ENCODE peak calls at places on chromosomes 16 and 17, in nine cellular contexts. M is sigmoid colon, C is gastrocnemius medialis, V is endothelial cell of umbilical vein, R is Peyer's patch, O is breast epithelium, J is thyroid gland, Z is uterus, B is HCT116. S is an unnamed sample.

GRCh38 chr16:54210437-54211081 is 76.0 kb downstream of the IRX3 start:
- DNase-seq in M (peak; percentile 32), C (no peak), V (no peak), R (no peak), O (no peak), J (no peak), Z (no peak), B (no peak), S (peak; percentile 52)

GRCh38 chr17:57506253-57506911 is 238.7 kb downstream of the CCDC182 start:
- DNase-seq in M (no peak), C (no peak), V (no peak), R (no peak), O (no peak), J (no peak), Z (peak; percentile 36), B (no peak), S (no peak)

GRCh38 chr17:17487998-17488397 is 8.2 kb downstream of the RASD1 start:
- DNase-seq in M (no peak), C (no peak), V (no peak), R (no peak), O (no peak), J (no peak), Z (no peak), B (no peak), S (no peak)

GRCh38 chr16:55622930-55623561 is 32.7 kb upstream of the SLC6A2 start:
- DNase-seq in M (no peak), C (no peak), V (no peak), R (no peak), O (no peak), J (no peak), Z (no peak), B (peak; percentile 15), S (no peak)

GRCh38 chr17:60964160-60964559 is 286.5 kb downstream of the BCAS3 start:
- DNase-seq in M (no peak), C (no peak), V (no peak), R (no peak), O (no peak), J (no peak), Z (no peak), B (no peak), S (no peak)

GRCh38 chr17:75783069-75783783 is 1.4 kb upstream of the UNK start:
- DNase-seq in M (no peak), C (no peak), V (peak; percentile 80), R (no peak), O (no peak), J (no peak), Z (no peak), B (peak; percentile 80), S (no peak)

GRCh38 chr17:57954421-57955182 is 610 bp downstream of the CUEDC1 start:
- DNase-seq in M (peak; percentile 93), C (peak; percentile 79), V (peak; percentile 34), R (no peak), O (peak; percentile 70), J (peak; percentile 76), Z (peak; percentile 83), B (no peak), S (peak; percentile 70)

GRCh38 chr17:28047806-28048205 is 5.3 kb downstream of the NLK start:
- DNase-seq in M (no peak), C (no peak), V (no peak), R (no peak), O (no peak), J (no peak), Z (no peak), B (no peak), S (no peak)

GRCh38 chr16:51430716-51431369 is 279.8 kb upstream of the SALL1 start:
- DNase-seq in M (no peak), C (no peak), V (no peak), R (no peak), O (no peak), J (no peak), Z (no peak), B (no peak), S (no peak)

GRCh38 chr17:6681176-6681575 is 29.6 kb downstream of the C17orf100 start:
- DNase-seq in M (no peak), C (no peak), V (no peak), R (no peak), O (no peak), J (no peak), Z (no peak), B (no peak), S (no peak)

GRCh38 chr16:83336630-83337029 is 471.1 kb upstream of the HSBP1 start:
- DNase-seq in M (no peak), C (peak; percentile 19), V (peak; percentile 91), R (no peak), O (no peak), J (no peak), Z (no peak), B (no peak), S (no peak)

GRCh38 chr17:6524520-6524919 is 31.8 kb downstream of the PITPNM3 start:
- DNase-seq in M (no peak), C (no peak), V (no peak), R (no peak), O (no peak), J (no peak), Z (no peak), B (peak; percentile 37), S (no peak)

GRCh38 chr17:34736611-34737010 is 157.2 kb downstream of the TMEM132E start:
- DNase-seq in M (peak; percentile 41), C (no peak), V (no peak), R (no peak), O (no peak), J (no peak), Z (no peak), B (no peak), S (peak; percentile 56)

GRCh38 chr16:24721830-24722238 is 7.6 kb upstream of the TNRC6A start:
- DNase-seq in M (no peak), C (no peak), V (no peak), R (no peak), O (no peak), J (no peak), Z (no peak), B (no peak), S (no peak)

GRCh38 chr17:39674702-39675389 is 6.6 kb downstream of the PNMT start:
- DNase-seq in M (no peak), C (no peak), V (no peak), R (no peak), O (peak; percentile 90), J (peak; percentile 88), Z (no peak), B (no peak), S (no peak)

GRCh38 chr17:18105595-18105994 is 3.0 kb upstream of the MYO15A start:
- DNase-seq in M (no peak), C (no peak), V (no peak), R (no peak), O (no peak), J (no peak), Z (no peak), B (no peak), S (no peak)

GRCh38 chr17:20191066-20191465 is 181.9 kb downstream of the SPECC1 start:
- DNase-seq in M (no peak), C (no peak), V (no peak), R (no peak), O (no peak), J (no peak), Z (no peak), B (no peak), S (no peak)
- TF ChIP-seq POLR2A in M (no peak), C (no peak), V (no peak), R (no peak), O (no peak), J (no peak), Z (no peak), B (no peak), S (no peak)

GRCh38 chr16:73231969-73232554 is 184.1 kb upstream of the ZFHX3 start:
- DNase-seq in M (no peak), C (no peak), V (no peak), R (no peak), O (no peak), J (no peak), Z (peak; percentile 28), B (no peak), S (no peak)

GRCh38 chr16:73233423-73233762 is 185.5 kb upstream of the ZFHX3 start:
- DNase-seq in M (no peak), C (no peak), V (no peak), R (no peak), O (no peak), J (no peak), Z (no peak), B (no peak), S (no peak)

GRCh38 chr16:73230651-73231050 is 182.7 kb upstream of the ZFHX3 start:
- DNase-seq in M (no peak), C (no peak), V (no peak), R (no peak), O (no peak), J (no peak), Z (no peak), B (no peak), S (no peak)

GRCh38 chr16:73231379-73231778 is 183.5 kb upstream of the ZFHX3 start:
- DNase-seq in M (no peak), C (no peak), V (no peak), R (no peak), O (no peak), J (no peak), Z (no peak), B (no peak), S (no peak)

GRCh38 chr16:73232555-73233422 is 184.9 kb upstream of the ZFHX3 start:
- DNase-seq in M (peak; percentile 84), C (no peak), V (no peak), R (no peak), O (no peak), J (no peak), Z (peak; percentile 82), B (peak; percentile 36), S (no peak)
- H3K4me3 ChIP-seq in M (no peak overlapping the region), C (peak overlapping the region; percentile 47), V (no peak overlapping the region), R (no peak overlapping the region), O (no peak overlapping the region), J (no peak overlapping the region), Z (peak overlapping the region; percentile 10), B (peak overlapping the region; percentile 40), S (no peak overlapping the region)

DNA sequence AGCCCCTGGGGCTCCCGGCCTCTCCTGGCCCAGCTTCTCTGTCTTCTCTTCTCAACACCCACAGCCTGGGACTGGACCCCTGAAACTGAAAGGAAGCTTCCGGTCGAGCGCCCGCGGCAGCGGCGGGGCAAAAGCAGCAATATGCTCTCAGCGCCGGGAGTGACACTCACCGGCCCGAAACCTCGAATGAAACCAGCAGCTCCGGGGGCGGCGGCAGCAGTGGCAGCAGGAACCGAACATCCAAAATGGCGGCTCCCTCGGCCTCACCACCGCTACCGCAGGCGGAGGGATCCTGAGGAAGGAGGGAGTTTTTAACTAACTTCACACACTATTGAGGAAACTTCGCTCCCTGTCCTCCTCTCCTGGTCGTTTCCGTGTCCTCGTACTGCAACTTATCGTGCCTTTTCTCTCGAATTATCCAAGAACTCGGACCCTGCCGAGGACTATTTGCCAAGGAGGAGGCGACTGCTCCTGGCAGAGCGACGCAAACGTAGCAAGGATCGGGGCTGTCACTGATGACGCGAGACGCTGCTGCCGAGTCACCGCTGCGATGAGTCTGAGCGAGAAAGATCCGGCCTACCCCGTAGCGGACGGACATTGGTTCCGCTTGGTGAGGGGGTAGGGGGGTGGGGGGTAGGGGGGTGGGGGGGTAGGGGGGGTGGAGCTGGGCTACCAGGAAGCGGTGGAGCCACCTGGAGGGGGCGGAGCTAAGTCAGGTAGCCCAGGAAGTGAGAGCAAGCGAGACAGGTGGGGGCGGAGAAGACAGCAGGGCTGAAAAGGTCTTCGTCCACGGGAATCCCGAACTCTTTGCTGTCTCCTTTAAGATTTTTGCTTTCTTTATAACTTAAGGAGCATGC is at the start of gene AP1G1:
- DNase-seq in M (peak; percentile 98), C (peak; percentile 97), V (peak; percentile 97), R (peak; percentile 93), O (peak; percentile 94), J (peak; percentile 96), Z (peak; percentile 92), B (peak; percentile 99), S (peak; percentile 98)
- TF ChIP-seq POLR2A in M (peak; percentile 57), C (peak; percentile 62), V (peak; percentile 87), R (peak; percentile 81), O (peak; percentile 66), J (peak; percentile 72), Z (peak; percentile 29), B (peak; percentile 86), S (peak; percentile 57)

GRCh38 chr17:50043290-50044148 is 12.4 kb upstream of the ITGA3 start:
- DNase-seq in M (no peak), C (no peak), V (peak; percentile 56), R (no peak), O (peak; percentile 52), J (no peak), Z (no peak), B (no peak), S (no peak)
- H3K4me3 ChIP-seq in M (no peak overlapping the region), C (no peak overlapping the region), V (no peak overlapping the region), R (no peak overlapping the region), O (no peak overlapping the region), J (no peak overlapping the region), Z (no peak overlapping the region), B (no peak overlapping the region), S (no peak overlapping the region)

S was measured in lower leg skin.